ENCODE peak calls at places on chromosomes 11 and 22, in six cellular contexts. F is endothelial cell, V is nephron progenitor cell, J is astrocyte of the spinal cord, H is Calu3, E is kidney epithelial cell. U is an unnamed sample.

GRCh38 chr11:1564535-1565172 is 7.4 kb downstream of the DUSP8 start:
- DNase-seq in H (no peak), F (peak), V (peak), J (peak), E (peak), U (peak)

GRCh38 chr11:57303990-57304579 is 20.7 kb downstream of the TNKS1BP1 start:
- DNase-seq in E (no peak), F (no peak), J (no peak), H (no peak), V (no peak), U (no peak)

GRCh38 chr22:33076368-33076767 is 18.2 kb upstream of the SYN3 start:
- DNase-seq in F (peak), V (peak), J (peak), H (no peak), E (no peak), U (no peak)

GRCh38 chr11:9688716-9689511 is 25.0 kb downstream of the SWAP70 start:
- DNase-seq in F (no peak), E (peak), H (no peak), V (peak), J (peak), U (no peak)

GRCh38 chr11:33773399-33774355 is 643 bp downstream of the FBXO3 start:
- DNase-seq in F (no peak), J (no peak), H (peak), E (no peak), V (peak), U (peak)

GRCh38 chr11:64428685-64429084 is 69.7 kb downstream of the RPS6KA4 start:
- DNase-seq in F (no peak), J (no peak), H (no peak), E (no peak), V (peak), U (no peak)

GRCh38 chr11:74255741-74256369 is 55.6 kb downstream of the P4HA3 start:
- DNase-seq in H (peak), E (no peak), F (peak), V (peak), J (peak), U (no peak)

GRCh38 chr11:86608251-86608799 is 64.1 kb downstream of the ME3 start:
- DNase-seq in F (peak), H (peak), J (peak), E (no peak), V (peak), U (no peak)

GRCh38 chr11:74004694-74005615 is 3.9 kb downstream of the UCP3 start:
- DNase-seq in E (no peak), F (no peak), H (no peak), J (no peak), V (no peak), U (no peak)

GRCh38 chr11:129249351-129249750 is 57.2 kb upstream of the ARHGAP32 start:
- DNase-seq in E (no peak), H (no peak), J (peak), F (no peak), V (no peak), U (no peak)

GRCh38 chr22:42670921-42671709 is 21.9 kb upstream of the CYB5R3 start:
- DNase-seq in V (no peak), J (no peak), E (no peak), F (no peak), H (no peak), U (no peak)

GRCh38 chr11:134069996-134070845 is 1.3 kb downstream of the JAM3 start:
- DNase-seq in E (no peak), V (no peak), J (no peak), H (no peak), F (no peak), U (no peak)

GRCh38 chr11:94519478-94520084 is 7.3 kb downstream of the C11orf97 start:
- DNase-seq in F (no peak), H (no peak), V (no peak), E (no peak), J (peak), U (no peak)

GRCh38 chr11:11521306-11522002 is 100.4 kb downstream of the GALNT18 start:
- DNase-seq in J (no peak), E (no peak), H (no peak), F (no peak), V (no peak), U (no peak)

GRCh38 chr22:50157976-50158375 is 12.6 kb upstream of the PANX2 start:
- DNase-seq in J (no peak), F (no peak), H (peak), E (no peak), V (no peak), U (no peak)

GRCh38 chr11:22510741-22511140 is 114.9 kb downstream of the FANCF start:
- DNase-seq in H (peak), F (no peak), V (no peak), E (no peak), J (peak), U (no peak)

GRCh38 chr11:95076416-95076815 is 9.7 kb downstream of the SRSF8 start:
- DNase-seq in H (peak), E (peak), V (no peak), F (no peak), J (peak), U (no peak)

GRCh38 chr11:117442049-117442868 is 114.6 kb downstream of the CEP164 start:
- DNase-seq in E (no peak), V (no peak), H (no peak), J (no peak), F (no peak), U (no peak)
- TF ChIP-seq CTCF in E (no peak), V (no peak), H (no peak), J (no peak), F (no peak), U (no peak)

GRCh38 chr11:77776455-77776854 is 44.1 kb downstream of the RSF1 start:
- DNase-seq in H (no peak), F (no peak), E (no peak), V (no peak), J (peak), U (no peak)
- TF ChIP-seq CTCF in H (no peak), F (no peak), E (no peak), V (no peak), J (no peak), U (peak)

GRCh38 chr11:67464411-67465189 is 4.5 kb downstream of the TMEM134 start:
- DNase-seq in E (peak), V (peak), H (peak), J (peak), F (peak), U (peak)
- TF ChIP-seq CTCF in E (no peak), V (no peak), H (no peak), J (no peak), F (no peak), U (no peak)

GRCh38 chr22:36175892-36176291 is 15.3 kb upstream of the APOL3 start:
- DNase-seq in E (no peak), H (no peak), J (no peak), F (no peak), V (no peak), U (no peak)
- TF ChIP-seq CTCF in E (no peak), H (no peak), J (no peak), F (peak), V (no peak), U (peak)

DNA sequence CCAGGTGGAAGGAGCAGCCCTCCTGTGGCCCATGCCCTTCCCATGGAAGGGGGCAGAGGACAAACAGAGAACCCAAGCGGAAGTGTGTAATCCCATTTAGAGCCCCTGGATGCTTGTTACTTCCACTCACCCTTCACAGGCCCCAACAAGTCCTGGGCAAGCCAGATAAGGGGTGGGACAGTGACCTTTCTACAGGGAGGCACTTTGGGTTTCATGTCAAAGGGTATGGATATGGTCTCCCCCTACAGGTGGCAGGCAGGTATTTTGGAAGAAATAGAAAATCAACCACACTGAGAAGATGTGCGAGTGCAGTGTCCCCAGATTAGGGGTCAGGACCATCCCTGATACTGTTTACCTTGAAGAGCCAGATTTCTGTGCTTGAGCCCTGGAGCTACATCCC is 11.4 kb downstream of the MPEG1 start:
- DNase-seq in H (no peak), E (no peak), F (no peak), J (no peak), V (no peak), U (no peak)
- TF ChIP-seq CTCF in H (peak), E (peak), F (peak), J (peak), V (no peak), U (peak)

GRCh38 chr22:46444390-46444854 is 93.0 kb downstream of the CELSR1 start:
- DNase-seq in F (no peak), V (no peak), J (no peak), H (no peak), E (no peak), U (no peak)
- TF ChIP-seq CTCF in F (no peak), V (no peak), J (peak), H (no peak), E (no peak), U (no peak)

GRCh38 chr11:65780770-65781151 is at the start of gene AP5B1:
- DNase-seq in H (peak), J (peak), V (peak), E (no peak), F (peak), U (peak)
- TF ChIP-seq CTCF in H (no peak), J (no peak), V (no peak), E (no peak), F (no peak), U (no peak)

U was measured in progenitor cell of endocrine pancreas.